ENCODE peak calls at places on chromosome 3, in seven cellular contexts. One of them, this sample, is unnamed.

GRCh38 chr3:4849739-4850138 is 129.5 kb upstream of the BHLHE40 start:
- DNase-seq in activated CD4-positive, alpha-beta T cell treated with anti-CD3 and anti-CD28 coated beads for 48 hours: no peak
- DNase-seq in ureter: no peak
- DNase-seq in T follicular helper cell: no peak
- DNase-seq in stimulated activated naive CD4-positive, alpha-beta T cell treated with Interleukin-2 at 50 U/mL for 16 hours: no peak
- DNase-seq in T-helper 1 cell: no peak
- DNase-seq in NCI-H187: no peak
- DNase-seq in this sample: no peak

GRCh38 chr3:180278583-180279188 is 241.9 kb upstream of the PEX5L start:
- DNase-seq in activated CD4-positive, alpha-beta T cell treated with anti-CD3 and anti-CD28 coated beads for 48 hours: no peak
- DNase-seq in ureter: no peak
- DNase-seq in T follicular helper cell: no peak
- DNase-seq in stimulated activated naive CD4-positive, alpha-beta T cell treated with Interleukin-2 at 50 U/mL for 16 hours: no peak
- DNase-seq in T-helper 1 cell: no peak
- DNase-seq in NCI-H187: no peak
- DNase-seq in this sample: no peak

GRCh38 chr3:119347036-119347435 is 52.9 kb downstream of the ARHGAP31 start:
- DNase-seq in activated CD4-positive, alpha-beta T cell treated with anti-CD3 and anti-CD28 coated beads for 48 hours: no peak
- DNase-seq in ureter: no peak
- DNase-seq in T follicular helper cell: no peak
- DNase-seq in stimulated activated naive CD4-positive, alpha-beta T cell treated with Interleukin-2 at 50 U/mL for 16 hours: no peak
- DNase-seq in T-helper 1 cell: no peak
- DNase-seq in NCI-H187: no peak
- DNase-seq in this sample: no peak

GRCh38 chr3:22089284-22089683 is 338.3 kb upstream of the ZNF385D start:
- DNase-seq in activated CD4-positive, alpha-beta T cell treated with anti-CD3 and anti-CD28 coated beads for 48 hours: peak; percentile 1
- DNase-seq in ureter: no peak
- DNase-seq in T follicular helper cell: no peak
- DNase-seq in stimulated activated naive CD4-positive, alpha-beta T cell treated with Interleukin-2 at 50 U/mL for 16 hours: no peak
- DNase-seq in T-helper 1 cell: no peak
- DNase-seq in NCI-H187: peak; percentile 2
- DNase-seq in this sample: no peak

GRCh38 chr3:73580343-73580742 is 44.4 kb downstream of the PDZRN3 start:
- DNase-seq in activated CD4-positive, alpha-beta T cell treated with anti-CD3 and anti-CD28 coated beads for 48 hours: peak; percentile 25
- DNase-seq in ureter: no peak
- DNase-seq in T follicular helper cell: no peak
- DNase-seq in stimulated activated naive CD4-positive, alpha-beta T cell treated with Interleukin-2 at 50 U/mL for 16 hours: no peak
- DNase-seq in T-helper 1 cell: no peak
- DNase-seq in NCI-H187: no peak
- DNase-seq in this sample: no peak

GRCh38 chr3:18207232-18207631 is 217.9 kb downstream of the SATB1 start:
- DNase-seq in activated CD4-positive, alpha-beta T cell treated with anti-CD3 and anti-CD28 coated beads for 48 hours: peak; percentile 43
- DNase-seq in ureter: no peak
- DNase-seq in T follicular helper cell: no peak
- DNase-seq in stimulated activated naive CD4-positive, alpha-beta T cell treated with Interleukin-2 at 50 U/mL for 16 hours: no peak
- DNase-seq in T-helper 1 cell: no peak
- DNase-seq in NCI-H187: no peak
- DNase-seq in this sample: no peak

GRCh38 chr3:66618066-66618465 is 117.2 kb upstream of the LRIG1 start:
- DNase-seq in activated CD4-positive, alpha-beta T cell treated with anti-CD3 and anti-CD28 coated beads for 48 hours: no peak
- DNase-seq in ureter: no peak
- DNase-seq in T follicular helper cell: no peak
- DNase-seq in stimulated activated naive CD4-positive, alpha-beta T cell treated with Interleukin-2 at 50 U/mL for 16 hours: no peak
- DNase-seq in T-helper 1 cell: no peak
- DNase-seq in NCI-H187: no peak
- DNase-seq in this sample: no peak

GRCh38 chr3:133021206-133021605 is 17.0 kb upstream of the TMEM108 start:
- DNase-seq in activated CD4-positive, alpha-beta T cell treated with anti-CD3 and anti-CD28 coated beads for 48 hours: no peak
- DNase-seq in ureter: no peak
- DNase-seq in T follicular helper cell: no peak
- DNase-seq in stimulated activated naive CD4-positive, alpha-beta T cell treated with Interleukin-2 at 50 U/mL for 16 hours: no peak
- DNase-seq in T-helper 1 cell: no peak
- DNase-seq in NCI-H187: no peak
- DNase-seq in this sample: no peak

GRCh38 chr3:5384557-5384956 is 197.1 kb downstream of the EDEM1 start:
- DNase-seq in activated CD4-positive, alpha-beta T cell treated with anti-CD3 and anti-CD28 coated beads for 48 hours: no peak
- DNase-seq in ureter: no peak
- DNase-seq in T follicular helper cell: no peak
- DNase-seq in stimulated activated naive CD4-positive, alpha-beta T cell treated with Interleukin-2 at 50 U/mL for 16 hours: no peak
- DNase-seq in T-helper 1 cell: no peak
- DNase-seq in NCI-H187: no peak
- DNase-seq in this sample: no peak

GRCh38 chr3:150697646-150698045 is 6.1 kb downstream of the ERICH6 start:
- DNase-seq in activated CD4-positive, alpha-beta T cell treated with anti-CD3 and anti-CD28 coated beads for 48 hours: no peak
- DNase-seq in ureter: no peak
- DNase-seq in T follicular helper cell: no peak
- DNase-seq in stimulated activated naive CD4-positive, alpha-beta T cell treated with Interleukin-2 at 50 U/mL for 16 hours: no peak
- DNase-seq in T-helper 1 cell: no peak
- DNase-seq in NCI-H187: no peak
- DNase-seq in this sample: no peak